ENCODE peak calls at places on chromosomes 1 and 21, in ten cellular contexts. U is left ventricle myocardium inferior, R is brain microvascular endothelial cell, Q is MCF 10A, K is AG10803, B is endothelial cell, M is endothelial cell of umbilical vein, V is lower leg skin, W is RWPE1, P is foreskin fibroblast. F is an unnamed sample.
A peak's percentile ranks its signal among the peaks of the same experiment; 100 is the strongest.

GRCh38 chr1:198788561-198789064 is 149.8 kb downstream of the PTPRC start:
- DNase-seq in U (no peak), R (peak; percentile 61), Q (no peak), K (no peak), B (peak; percentile 57), M (peak; percentile 66), V (no peak), W (no peak), P (no peak), F (no peak)

GRCh38 chr1:108896160-108897150 is 19.7 kb downstream of the GPSM2 start:
- DNase-seq in U (no peak), R (no peak), Q (no peak), K (peak; percentile 45), B (no peak), M (no peak), V (no peak), W (no peak), P (peak; percentile 78), F (no peak)

GRCh38 chr1:222370911-222371717 is 176.8 kb downstream of the HHIPL2 start:
- DNase-seq in U (no peak), R (peak; percentile 59), Q (peak; percentile 81), K (peak; percentile 97), B (no peak), M (no peak), V (no peak), W (peak; percentile 38), P (peak; percentile 89), F (no peak)

GRCh38 chr1:203547771-203548421 is 53.9 kb downstream of the OPTC start:
- DNase-seq in U (no peak), R (no peak), Q (no peak), K (peak; percentile 39), B (no peak), M (no peak), V (peak; percentile 38), W (no peak), P (no peak), F (no peak)

GRCh38 chr1:154835531-154836285 is 34.4 kb downstream of the KCNN3 start:
- DNase-seq in U (no peak), R (no peak), Q (no peak), K (no peak), B (no peak), M (peak; percentile 66), V (no peak), W (no peak), P (no peak), F (no peak)

GRCh38 chr1:161330346-161330745 is 16.2 kb downstream of the SDHC start:
- DNase-seq in U (no peak), R (no peak), Q (peak; percentile 75), K (no peak), B (no peak), M (no peak), V (no peak), W (no peak), P (no peak), F (no peak)

GRCh38 chr1:20359451-20360330 is 69.0 kb downstream of the VWA5B1 start:
- DNase-seq in U (no peak), R (no peak), Q (no peak), K (no peak), B (no peak), M (no peak), V (no peak), W (no peak), P (no peak), F (no peak)

GRCh38 chr1:201505505-201505893 is 1.4 kb downstream of the CSRP1 start:
- DNase-seq in U (no peak), R (peak; percentile 66), Q (peak; percentile 87), K (peak; percentile 70), B (peak; percentile 44), M (peak; percentile 75), V (no peak), W (peak; percentile 85), P (peak; percentile 46), F (peak; percentile 24)

GRCh38 chr1:247406014-247406656 is 9.8 kb upstream of the NLRP3 start:
- DNase-seq in U (no peak), R (no peak), Q (no peak), K (no peak), B (no peak), M (no peak), V (no peak), W (no peak), P (no peak), F (no peak)

GRCh38 chr1:165397945-165398344 is 41.4 kb upstream of the LMX1A start:
- DNase-seq in U (no peak), R (peak; percentile 63), Q (peak; percentile 34), K (peak; percentile 79), B (peak; percentile 47), M (peak; percentile 87), V (peak; percentile 45), W (no peak), P (peak; percentile 91), F (no peak)

GRCh38 chr21:15759469-15759868 is 29.7 kb downstream of the USP25 start:
- DNase-seq in U (no peak), R (no peak), Q (no peak), K (no peak), B (no peak), M (no peak), V (no peak), W (no peak), P (no peak), F (no peak)

GRCh38 chr1:203188686-203189232 is 2.3 kb upstream of the CHI3L1 start:
- DNase-seq in U (no peak), R (no peak), Q (no peak), K (no peak), B (no peak), M (no peak), V (no peak), W (no peak), P (no peak), F (peak; percentile 22)

GRCh38 chr1:111989531-111990025 is at the start of gene KCND3:
- DNase-seq in U (peak; percentile 53), R (no peak), Q (no peak), K (peak; percentile 38), B (peak; percentile 22), M (no peak), V (no peak), W (peak; percentile 14), P (peak; percentile 61), F (no peak)

GRCh38 chr1:152328801-152329391 is 3.9 kb upstream of the FLG start:
- DNase-seq in U (no peak), R (no peak), Q (no peak), K (peak; percentile 86), B (no peak), M (no peak), V (no peak), W (no peak), P (no peak), F (no peak)

DNA sequence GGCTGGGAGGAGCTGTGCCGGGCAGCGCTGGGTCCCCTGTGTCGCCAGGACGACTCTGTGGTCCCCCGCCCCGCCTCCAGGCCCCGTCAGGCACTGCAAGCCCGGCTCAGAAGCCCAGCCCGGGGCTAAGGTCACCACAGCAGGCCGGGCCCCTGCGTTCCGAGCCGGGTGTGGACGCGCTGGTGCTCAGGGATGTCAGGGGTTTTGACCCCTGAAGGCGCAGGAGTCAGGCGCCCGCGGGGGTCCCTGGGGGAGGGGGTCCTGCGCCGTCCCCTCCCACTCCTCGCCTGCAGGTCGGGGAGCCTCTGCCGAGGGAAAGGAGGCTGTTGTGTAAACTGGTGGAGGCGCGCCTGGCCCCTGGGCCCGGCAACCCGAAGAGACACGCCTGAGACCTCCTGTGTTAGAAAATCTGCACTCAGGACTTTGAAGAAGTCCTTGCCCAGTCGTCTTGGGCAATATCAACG is 23.7 kb upstream of the TMEM54 start:
- DNase-seq in U (peak; percentile 29), R (no peak), Q (no peak), K (no peak), B (peak; percentile 42), M (no peak), V (no peak), W (no peak), P (no peak), F (no peak)
- TF ChIP-seq CTCF in U (no peak), R (no peak), Q (no peak), K (no peak), B (no peak), M (no peak), V (no peak), W (no peak), P (no peak), F (no peak)

GRCh38 chr1:93631626-93632365 is 49.8 kb downstream of the BCAR3 start:
- DNase-seq in U (no peak), R (no peak), Q (no peak), K (no peak), B (no peak), M (no peak), V (no peak), W (no peak), P (peak; percentile 58), F (no peak)
- TF ChIP-seq CTCF in U (peak; percentile 45), R (peak; percentile 53), Q (peak; percentile 17), K (peak; percentile 48), B (no peak), M (no peak), V (no peak), W (no peak), P (peak; percentile 24), F (peak; percentile 20)

DNA sequence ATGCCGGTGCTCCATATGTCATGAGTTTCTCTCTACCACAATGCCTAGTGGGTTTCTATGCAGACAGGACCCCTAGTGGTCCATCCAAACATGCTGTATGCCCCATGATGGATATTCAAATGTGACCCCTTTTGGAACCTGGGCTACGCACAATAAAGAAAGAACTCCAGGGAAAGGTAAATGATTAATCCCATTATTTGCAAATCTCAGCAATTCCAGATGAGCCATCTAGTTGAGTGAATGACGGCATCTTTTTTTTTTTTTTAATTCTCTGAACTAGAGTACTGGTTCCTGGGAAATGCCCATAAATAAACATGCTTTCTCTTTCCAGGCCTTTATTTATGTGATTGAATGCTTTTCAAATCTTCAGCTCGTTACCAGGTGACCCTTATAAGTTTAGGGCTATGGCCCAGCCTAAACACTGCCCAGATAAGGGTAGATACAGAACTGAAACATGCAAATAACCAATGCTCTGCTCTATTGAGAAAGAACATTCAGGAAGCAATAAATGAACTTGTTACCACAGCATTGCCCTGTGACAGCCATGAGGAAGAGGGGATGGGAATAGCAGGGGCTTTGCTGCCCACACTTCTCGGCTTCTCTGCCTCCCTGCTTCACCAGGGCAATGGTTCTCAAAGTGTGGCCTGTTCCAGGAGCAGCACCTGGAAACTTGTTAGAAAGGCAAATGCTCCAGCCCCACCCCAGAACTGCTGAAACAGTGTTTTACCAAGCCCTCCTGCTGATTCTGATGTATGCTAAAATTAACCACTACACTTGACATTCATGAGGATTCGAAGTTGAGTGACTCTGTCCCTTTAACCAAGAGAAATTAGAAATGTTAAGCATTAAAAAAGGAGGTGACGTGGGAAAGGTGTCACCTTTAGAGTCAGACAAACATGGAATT is 151.6 kb downstream of the SEC16B start:
- DNase-seq in U (no peak), R (no peak), Q (no peak), K (no peak), B (no peak), M (no peak), V (no peak), W (no peak), P (no peak), F (no peak)
- TF ChIP-seq CTCF in U (no peak), R (no peak), Q (no peak), K (no peak), B (no peak), M (no peak), V (no peak), W (no peak), P (no peak), F (no peak)

DNA sequence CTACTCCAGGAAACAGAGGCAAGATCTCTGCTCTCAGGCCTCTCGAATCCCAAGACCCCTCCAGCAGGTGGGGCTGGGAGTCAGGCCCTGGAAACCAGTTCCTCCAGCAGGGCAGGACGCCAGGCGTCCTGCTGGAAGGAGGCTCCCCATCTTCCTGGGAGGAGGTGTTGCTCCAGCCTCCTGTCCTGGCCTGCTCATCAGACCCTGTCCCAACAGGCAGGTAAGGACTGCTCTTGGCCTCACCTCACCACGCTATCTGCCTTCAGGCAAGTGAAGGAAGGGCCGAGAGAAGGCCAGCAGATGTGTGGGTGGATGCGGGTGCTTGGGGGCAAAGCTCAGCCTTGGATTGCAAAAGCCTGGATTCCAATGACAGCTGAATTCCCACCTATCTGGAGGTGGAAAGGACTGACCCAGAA is 82.9 kb downstream of the SSBP3 start:
- DNase-seq in U (no peak), R (no peak), Q (peak; percentile 87), K (no peak), B (peak; percentile 45), M (no peak), V (no peak), W (peak; percentile 95), P (no peak), F (no peak)
- TF ChIP-seq CTCF in U (peak; percentile 44), R (peak; percentile 20), Q (no peak), K (no peak), B (no peak), M (no peak), V (no peak), W (peak; percentile 50), P (no peak), F (no peak)

F was measured in CD14-positive monocyte.